ENCODE peak calls at places on chromosomes 16 and 17, in five cellular contexts. K is HepG2, U is K562, P is GM12878, S is H1. F is an unnamed sample.

GRCh38 chr17:55286681-55287589 is 22.2 kb downstream of the HLF start:
- DNase-seq in K (peak; percentile 100), S (no peak), U (no peak), P (no peak), F (peak; percentile 54)

GRCh38 chr17:82333279-82334171 is at the start of gene SECTM1:
- DNase-seq in K (no peak), S (no peak), U (no peak), P (no peak), F (no peak)

GRCh38 chr17:10305336-10306096 is 67.3 kb downstream of the MYH13 start:
- DNase-seq in S (no peak), P (no peak), U (no peak), K (no peak), F (no peak)

GRCh38 chr16:88289549-88290344 is 93.0 kb upstream of the ZNF469 start:
- DNase-seq in P (no peak), K (no peak), U (no peak), S (no peak), F (no peak)

GRCh38 chr16:71359431-71359830 is 908 bp downstream of the CALB2 start:
- DNase-seq in P (no peak), S (no peak), U (no peak), K (no peak), F (no peak)

GRCh38 chr17:45976755-45977505 is 22.1 kb upstream of the STH start:
- DNase-seq in K (no peak), U (peak; percentile 86), P (no peak), S (no peak), F (no peak)

GRCh38 chr17:70891301-70891700 is 722.0 kb downstream of the KCNJ2 start:
- DNase-seq in K (no peak), S (no peak), P (no peak), U (no peak), F (no peak)

GRCh38 chr16:89498839-89499238 is 8.5 kb upstream of the ANKRD11 start:
- DNase-seq in K (no peak), S (no peak), U (no peak), P (no peak), F (no peak)

GRCh38 chr16:51550785-51551184 is 399.7 kb upstream of the SALL1 start:
- DNase-seq in K (no peak), U (no peak), P (no peak), S (no peak), F (no peak)

GRCh38 chr16:30535106-30535776 is 583 bp upstream of the ZNF747 start:
- DNase-seq in K (no peak), U (no peak), S (no peak), P (no peak), F (no peak)

GRCh38 chr17:6654816-6655731 is 3.5 kb downstream of the C17orf100 start:
- DNase-seq in S (peak; percentile 80), U (no peak), K (no peak), P (no peak), F (no peak)

GRCh38 chr16:89261691-89262563 is 44.4 kb downstream of the ZNF778 start:
- DNase-seq in U (no peak), K (peak; percentile 62), S (no peak), P (no peak), F (no peak)

GRCh38 chr16:57184890-57185445 is 871 bp downstream of the PSME3IP1 start:
- DNase-seq in S (no peak), P (no peak), U (no peak), K (no peak), F (no peak)

DNA sequence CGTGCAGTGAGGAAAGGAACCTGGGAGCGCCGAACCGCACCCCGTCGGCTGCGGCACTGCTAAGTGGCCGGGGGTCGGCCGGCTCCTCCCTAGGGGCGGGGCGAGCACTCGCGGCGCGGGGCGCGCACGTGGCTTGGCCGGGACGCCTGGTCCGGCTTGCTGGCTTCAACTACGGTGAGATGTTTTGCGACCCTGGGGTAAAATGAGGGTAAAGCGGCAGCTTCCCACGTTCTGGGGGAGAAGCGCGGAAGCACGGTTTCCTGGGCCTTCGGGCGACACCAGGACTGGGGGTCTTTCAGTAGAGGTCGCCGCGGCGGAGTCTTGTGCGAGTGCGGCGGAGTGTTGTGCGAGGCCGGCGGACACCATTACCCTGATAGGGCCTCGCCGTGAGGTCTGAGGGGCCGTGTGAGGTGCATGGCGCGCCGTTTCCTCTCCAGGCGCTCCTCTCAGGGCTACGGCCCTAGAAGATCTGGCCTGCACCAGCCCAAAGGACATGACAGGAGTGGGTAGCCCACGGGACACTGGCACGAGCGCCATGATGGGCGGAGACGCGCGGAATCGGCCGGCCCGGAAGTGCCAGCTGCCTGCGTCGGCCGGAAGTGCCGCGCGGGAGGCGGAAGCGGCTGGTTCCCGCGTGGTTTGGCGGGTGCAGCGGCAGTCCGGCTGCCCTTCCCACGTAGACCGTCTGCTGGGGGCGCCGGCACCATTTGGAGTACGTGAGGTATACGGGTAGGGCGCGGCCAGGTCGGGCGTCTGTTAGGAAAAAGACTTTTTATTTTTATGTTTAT is at the start of gene PIGW:
- DNase-seq in P (peak; percentile 66), K (peak; percentile 82), S (peak; percentile 93), U (peak; percentile 91), F (peak; percentile 78)
- TF ChIP-seq ATF3 in P (no peak), K (peak; percentile 12), S (no peak), U (no peak), F (no peak)

GRCh38 chr17:79839363-79840203 is at the start of gene CBX4:
- DNase-seq in U (peak; percentile 92), K (peak; percentile 92), P (no peak), S (peak; percentile 85), F (peak; percentile 87)

GRCh38 chr17:79835953-79836951 is 3.0 kb downstream of the CBX4 start:
- DNase-seq in K (no peak), U (peak; percentile 49), P (no peak), S (peak; percentile 95), F (peak; percentile 42)

GRCh38 chr17:79838541-79839274 is 532 bp downstream of the CBX4 start:
- DNase-seq in S (peak; percentile 73), K (no peak), U (peak; percentile 69), P (no peak), F (no peak)

GRCh38 chr17:79836952-79837887 is 2.0 kb downstream of the CBX4 start:
- DNase-seq in K (peak; percentile 88), S (peak; percentile 73), P (no peak), U (no peak), F (peak; percentile 62)

GRCh38 chr17:79837888-79838540 is 1.2 kb downstream of the CBX4 start:
- DNase-seq in S (no peak), U (no peak), P (no peak), K (no peak), F (no peak)
- TF ChIP-seq EZH2 in S (no peak), U (no peak), P (no peak), K (no peak), F (no peak)

DNA sequence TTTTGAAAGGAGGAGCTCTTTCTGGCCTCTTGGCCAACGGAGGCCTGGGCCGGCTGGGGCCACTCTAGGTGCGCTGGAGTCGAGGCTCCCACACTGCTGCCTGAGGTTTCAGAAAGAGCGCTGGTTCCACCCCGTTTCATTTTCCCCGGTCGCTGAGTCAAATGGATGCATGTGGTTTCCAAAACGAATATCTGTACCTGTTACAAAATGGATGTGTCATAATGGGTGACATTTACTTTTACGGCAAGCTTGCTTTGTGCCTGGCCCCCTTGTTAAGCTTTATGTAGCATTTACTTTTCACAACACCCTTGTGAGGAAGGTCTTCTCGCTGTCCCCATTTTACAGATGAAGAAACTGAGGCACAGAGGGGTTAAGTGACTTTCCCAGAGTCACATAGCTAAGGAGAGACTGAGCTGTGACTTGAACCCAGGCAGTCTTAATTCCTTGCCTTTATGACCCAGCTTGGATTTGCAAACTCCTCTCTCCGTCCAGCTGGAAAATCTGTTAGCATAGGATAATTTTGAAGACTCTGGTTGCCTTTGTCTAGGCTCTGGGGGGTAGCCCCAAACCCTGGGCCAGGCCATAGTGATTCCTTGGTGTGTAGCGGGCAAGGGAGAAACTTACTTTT is 10.6 kb downstream of the KSR1 start:
- DNase-seq in K (no peak), U (no peak), P (peak; percentile 87), S (no peak), F (no peak)
- TF ChIP-seq ATF3 in K (no peak), U (no peak), P (no peak), S (no peak), F (no peak)

GRCh38 chr17:38418693-38419507 is 9.4 kb upstream of the ARHGAP23 start:
- DNase-seq in K (no peak), S (peak; percentile 73), P (no peak), U (peak; percentile 67), F (no peak)
- TF ChIP-seq EZH2 in K (no peak), S (no peak), P (no peak), U (no peak), F (no peak)

DNA sequence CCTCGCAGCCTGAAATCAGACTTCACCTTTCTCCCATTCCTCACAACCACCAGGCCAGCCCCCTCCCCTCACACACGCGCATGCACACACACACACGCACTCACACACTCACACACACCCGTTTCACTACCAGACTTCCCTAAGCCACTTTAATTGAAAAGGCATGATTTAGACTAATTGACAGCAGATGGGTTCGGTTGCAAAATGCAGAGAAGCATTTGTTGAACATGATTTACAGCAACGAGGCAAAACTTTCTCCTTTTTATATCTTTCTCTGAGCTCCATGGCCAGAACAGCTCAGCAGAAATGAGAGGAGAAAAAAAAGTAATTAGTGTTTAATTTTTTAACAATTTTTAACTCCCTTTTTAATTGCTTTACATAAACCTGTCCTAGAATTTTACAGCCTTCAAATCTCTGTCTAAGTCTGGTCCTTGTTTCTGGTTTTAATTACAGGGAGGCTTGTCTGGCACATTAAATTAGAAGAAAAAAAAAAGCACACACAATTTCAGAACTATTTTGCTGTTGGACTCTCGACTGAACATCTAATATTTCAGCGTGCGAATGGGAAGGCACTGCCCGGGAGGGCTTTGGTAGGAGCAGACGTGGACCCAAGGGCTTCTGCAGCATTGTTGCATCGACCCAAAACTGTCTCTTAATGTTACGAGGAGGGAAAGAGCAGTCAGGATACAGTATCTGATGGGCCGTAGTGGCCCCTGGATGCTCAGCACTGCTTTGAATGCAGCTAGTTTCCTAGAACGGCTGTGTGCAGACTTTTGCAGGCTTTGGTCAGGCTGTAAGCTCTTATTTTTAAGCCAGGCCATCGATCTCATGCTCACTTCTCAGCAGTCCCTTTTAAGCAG is 255.9 kb downstream of the SOX9 start:
- DNase-seq in K (no peak), P (no peak), U (no peak), S (no peak), F (no peak)
- TF ChIP-seq ATF3 in K (no peak), P (no peak), U (no peak), S (no peak), F (no peak)

DNA sequence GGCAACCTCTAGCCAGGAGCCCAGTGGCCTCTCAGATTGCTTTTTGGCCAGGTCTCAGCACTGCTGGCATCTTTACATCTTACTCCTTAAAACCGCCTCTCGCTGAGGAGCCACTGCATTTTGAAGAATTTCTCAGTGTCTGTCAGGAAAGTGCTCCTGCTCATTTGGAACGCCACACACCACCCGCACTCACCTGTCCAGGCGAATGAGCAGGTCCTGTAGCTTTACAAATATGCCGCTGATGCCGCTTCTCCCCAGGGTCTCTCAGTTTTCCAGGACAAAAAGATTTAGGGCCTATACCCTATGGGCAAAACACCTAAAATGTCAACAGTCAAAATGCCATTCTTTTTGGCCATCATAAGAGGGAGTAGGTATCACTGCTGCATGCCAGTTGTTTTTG is 22.1 kb downstream of the CYB561 start:
- DNase-seq in U (no peak), K (no peak), P (no peak), S (no peak), F (no peak)
- TF ChIP-seq EZH2 in U (no peak), K (no peak), P (no peak), S (no peak), F (no peak)